ENCODE peak calls at places on chromosomes 1 and 21, in four cellular contexts. O is K562, U is GM12878, Q is HepG2. T is an unnamed sample.

GRCh38 chr1:238647877-238648276 is 738.5 kb upstream of the CHRM3 start:
- DNase-seq in Q (no peak), U (no peak), O (no peak), T (no peak)

GRCh38 chr1:16236495-16237342 is at the start of gene CPLANE2:
- DNase-seq in Q (peak; percentile 79), U (peak; percentile 76), O (peak; percentile 98), T (peak; percentile 98)

GRCh38 chr1:23868848-23869450 is 859 bp upstream of the FUCA1 start:
- DNase-seq in U (no peak), Q (no peak), O (peak; percentile 69), T (peak; percentile 46)

GRCh38 chr1:164369698-164370365 is 189.2 kb upstream of the PBX1 start:
- DNase-seq in O (no peak), U (no peak), Q (no peak), T (no peak)

GRCh38 chr1:12065872-12066271 is 2.8 kb downstream of the TNFRSF8 start:
- DNase-seq in U (no peak), O (no peak), Q (no peak), T (no peak)

GRCh38 chr1:94527447-94528031 is 14.0 kb downstream of the F3 start:
- DNase-seq in Q (no peak), U (no peak), O (no peak), T (no peak)

GRCh38 chr1:69246109-69246508 is 321.6 kb upstream of the LRRC7 start:
- DNase-seq in O (no peak), Q (no peak), U (no peak), T (no peak)

GRCh38 chr21:35222541-35222941 is 173.4 kb upstream of the RUNX1 start:
- DNase-seq in U (peak; percentile 19), O (no peak), Q (no peak), T (no peak)

GRCh38 chr1:47853059-47853458 is 144.1 kb downstream of the TRABD2B start:
- DNase-seq in O (no peak), Q (peak; percentile 58), U (no peak), T (no peak)

GRCh38 chr1:73978964-73979363 is 219.0 kb downstream of the LRRIQ3 start:
- DNase-seq in Q (no peak), U (no peak), O (no peak), T (no peak)

GRCh38 chr1:205920159-205920558 is 23.1 kb downstream of the SLC26A9 start:
- DNase-seq in O (no peak), U (no peak), Q (no peak), T (no peak)

GRCh38 chr21:29196021-29196663 is 65.7 kb downstream of the MAP3K7CL start:
- DNase-seq in Q (peak; percentile 70), O (peak; percentile 73), U (peak; percentile 90), T (peak; percentile 28)

GRCh38 chr1:38000529-38001453 is 4.5 kb downstream of the FHL3 start:
- DNase-seq in U (no peak), Q (peak; percentile 56), O (peak; percentile 50), T (no peak)
- TF ChIP-seq SP1 in U (no peak), Q (no peak), O (no peak), T (no peak)

DNA sequence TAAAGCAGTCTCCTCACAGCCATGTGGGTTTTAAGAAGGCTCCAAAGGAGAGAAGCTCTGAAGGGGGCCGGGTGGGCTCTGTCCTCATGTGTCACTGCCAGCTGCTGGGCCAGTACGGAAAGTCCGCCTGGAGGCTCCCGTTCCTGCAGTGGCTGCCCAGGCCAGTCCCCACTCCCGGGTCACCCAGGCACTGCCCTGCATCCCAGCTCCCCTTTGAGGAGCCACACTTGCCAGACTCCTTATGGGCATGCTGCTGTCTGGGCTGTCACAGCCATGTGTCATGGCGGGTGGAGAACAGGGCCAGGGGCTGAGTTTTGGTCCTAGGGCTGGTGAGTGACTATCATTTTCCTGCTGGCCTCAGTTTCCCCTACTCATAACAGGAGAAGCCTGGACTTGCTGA is 79.4 kb upstream of the ACTRT2 start:
- DNase-seq in O (no peak), Q (no peak), U (no peak), T (no peak)
- TF ChIP-seq FOXK2 in O (no peak), Q (no peak), U (no peak), T (no peak)

GRCh38 chr1:213678348-213678747 is 309.4 kb upstream of the PROX1 start:
- DNase-seq in O (no peak), Q (no peak), U (no peak), T (no peak)
- TF ChIP-seq BHLHE40 in O (no peak), Q (no peak), U (no peak), T (no peak)

DNA sequence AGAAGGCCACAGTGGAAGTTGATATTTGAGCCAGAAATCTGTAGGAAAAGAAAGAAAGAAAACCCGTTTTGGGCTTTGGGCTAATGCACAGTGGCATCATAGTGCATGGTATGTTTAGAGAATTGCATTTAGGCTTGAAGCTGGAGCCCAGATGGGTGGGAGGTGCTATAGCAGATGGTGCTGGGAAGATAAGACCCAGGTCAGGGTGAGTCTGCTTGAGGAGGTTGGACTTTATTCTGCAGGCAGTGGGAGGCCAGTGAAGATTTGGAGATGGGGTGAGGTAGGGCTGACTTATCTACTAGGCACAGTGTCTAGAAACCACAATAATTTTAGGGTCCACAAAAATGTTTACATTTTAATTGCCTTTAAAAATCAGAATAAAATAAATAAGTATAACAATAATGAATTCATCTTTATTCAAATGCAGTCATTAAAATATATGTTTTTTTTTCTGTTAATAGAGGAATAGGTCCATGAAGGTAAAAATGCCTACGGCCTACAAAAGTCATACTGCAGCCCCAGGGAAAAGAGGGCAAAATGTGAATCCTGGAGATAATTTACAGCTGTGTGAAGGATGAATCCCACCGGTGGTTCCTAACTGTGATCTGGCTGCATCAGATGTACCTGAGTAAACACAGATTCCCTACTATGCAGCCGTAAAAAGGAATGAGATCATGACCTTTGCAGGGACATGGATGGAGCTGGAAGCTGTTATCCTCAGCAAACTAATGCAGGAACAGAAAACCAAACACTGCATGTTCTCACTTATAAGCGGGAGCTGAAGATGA is 8.7 kb downstream of the DNAJC6 start:
- DNase-seq in U (no peak), O (peak; percentile 95), Q (no peak), T (no peak)
- TF ChIP-seq SP1 in U (no peak), O (peak; percentile 72), Q (no peak), T (no peak)